ENCODE peak calls at places on chromosome 6, in six cellular contexts. N is Peyer's patch, O is heart left ventricle, Q is right cardiac atrium, G is thoracic aorta, Y is Karpas-422. K is an unnamed sample.

GRCh38 chr6:39140556-39141191 is 25.7 kb upstream of the SAYSD1 start:
- DNase-seq in N (no peak), O (peak; percentile 36), Q (peak; percentile 24), G (no peak), Y (no peak), K (peak; percentile 34)

GRCh38 chr6:21946298-21946783 is 350.5 kb downstream of the PRL start:
- DNase-seq in N (no peak), O (no peak), Q (no peak), G (no peak), Y (no peak), K (no peak)

GRCh38 chr6:147684906-147685305 is 176.4 kb downstream of the SAMD5 start:
- DNase-seq in N (no peak), O (no peak), Q (no peak), G (no peak), Y (no peak), K (no peak)

GRCh38 chr6:37442416-37443218 is 9.6 kb downstream of the CMTR1 start:
- DNase-seq in N (no peak), O (no peak), Q (no peak), G (no peak), Y (no peak), K (no peak)

GRCh38 chr6:37641546-37641945 is 56.1 kb downstream of the MDGA1 start:
- DNase-seq in N (no peak), O (no peak), Q (no peak), G (no peak), Y (no peak), K (no peak)

GRCh38 chr6:7673063-7673536 is 52.8 kb upstream of the BMP6 start:
- DNase-seq in N (peak; percentile 55), O (peak; percentile 20), Q (peak; percentile 51), G (no peak), Y (no peak), K (peak; percentile 43)

GRCh38 chr6:10412948-10413849 is 1.7 kb downstream of the TFAP2A start:
- DNase-seq in N (peak; percentile 50), O (no peak), Q (no peak), G (no peak), Y (peak; percentile 55), K (no peak)

GRCh38 chr6:106115231-106115630 is 29.1 kb downstream of the PRDM1 start:
- DNase-seq in N (no peak), O (no peak), Q (no peak), G (no peak), Y (no peak), K (no peak)

GRCh38 chr6:35490821-35491557 is 5.9 kb downstream of the TEAD3 start:
- DNase-seq in N (no peak), O (no peak), Q (no peak), G (no peak), Y (no peak), K (no peak)

GRCh38 chr6:166592818-166593217 is 6.3 kb upstream of the RAMACL start:
- DNase-seq in N (no peak), O (no peak), Q (no peak), G (no peak), Y (no peak), K (no peak)

GRCh38 chr6:44049989-44050871 is 77.0 kb downstream of the MRPL14 start:
- DNase-seq in N (peak; percentile 7), O (no peak), Q (peak; percentile 7), G (no peak), Y (no peak), K (no peak)

GRCh38 chr6:115728171-115728570 is 332.5 kb downstream of the FRK start:
- DNase-seq in N (no peak), O (no peak), Q (no peak), G (no peak), Y (no peak), K (no peak)

GRCh38 chr6:77463881-77464867 is 883 bp upstream of the HTR1B start:
- DNase-seq in N (no peak), O (no peak), Q (no peak), G (no peak), Y (no peak), K (no peak)

GRCh38 chr6:147986891-147987290 is 355.7 kb upstream of the SASH1 start:
- DNase-seq in N (no peak), O (no peak), Q (no peak), G (no peak), Y (no peak), K (no peak)

GRCh38 chr6:107708435-107708834 is 115.7 kb downstream of the SCML4 start:
- DNase-seq in N (no peak), O (no peak), Q (no peak), G (no peak), Y (no peak), K (no peak)

GRCh38 chr6:12748411-12748810 is 31.8 kb downstream of the PHACTR1 start:
- DNase-seq in N (no peak), O (no peak), Q (no peak), G (no peak), Y (no peak), K (no peak)
- H3K4me3 ChIP-seq in N (no peak overlapping the region), O (no peak overlapping the region), Q (no peak overlapping the region), G (no peak overlapping the region), Y (no peak overlapping the region), K (no peak overlapping the region)

GRCh38 chr6:31896493-31896855 is 1.0 kb downstream of the EHMT2 start:
- DNase-seq in N (no peak), O (no peak), Q (no peak), G (no peak), Y (no peak), K (no peak)
- H3K4me3 ChIP-seq in N (peak overlapping the region; percentile 88), O (peak overlapping the region; percentile 72), Q (peak overlapping the region; percentile 98), G (peak overlapping the region; percentile 92), Y (peak overlapping the region; percentile 75), K (peak overlapping the region; percentile 77)

GRCh38 chr6:13453172-13453552 is 34.2 kb downstream of the GFOD1 start:
- DNase-seq in N (no peak), O (no peak), Q (no peak), G (no peak), Y (no peak), K (no peak)

GRCh38 chr6:13455604-13456003 is 31.8 kb downstream of the GFOD1 start:
- DNase-seq in N (no peak), O (no peak), Q (no peak), G (no peak), Y (no peak), K (peak; percentile 36)

GRCh38 chr6:13453771-13454251 is 33.6 kb downstream of the GFOD1 start:
- DNase-seq in N (no peak), O (no peak), Q (no peak), G (no peak), Y (no peak), K (no peak)

GRCh38 chr6:13452346-13453171 is 34.8 kb downstream of the GFOD1 start:
- DNase-seq in N (no peak), O (no peak), Q (no peak), G (no peak), Y (no peak), K (no peak)

GRCh38 chr6:13454286-13455221 is 32.8 kb downstream of the GFOD1 start:
- DNase-seq in N (no peak), O (peak; percentile 45), Q (no peak), G (no peak), Y (no peak), K (peak; percentile 58)
- H3K4me3 ChIP-seq in N (no peak overlapping the region), O (no peak overlapping the region), Q (no peak overlapping the region), G (no peak overlapping the region), Y (no peak overlapping the region), K (no peak overlapping the region)

GRCh38 chr6:30075987-30076311 is 380 bp upstream of the RNF39 start:
- DNase-seq in N (no peak), O (no peak), Q (no peak), G (no peak), Y (no peak), K (no peak)

GRCh38 chr6:30074331-30075093 is 1.1 kb downstream of the RNF39 start:
- DNase-seq in N (no peak), O (no peak), Q (no peak), G (no peak), Y (no peak), K (no peak)

GRCh38 chr6:30076333-30076732 is 764 bp upstream of the RNF39 start:
- DNase-seq in N (no peak), O (no peak), Q (no peak), G (no peak), Y (no peak), K (no peak)

GRCh38 chr6:30073489-30074240 is 1.9 kb downstream of the RNF39 start:
- DNase-seq in N (no peak), O (no peak), Q (no peak), G (no peak), Y (no peak), K (no peak)

DNA sequence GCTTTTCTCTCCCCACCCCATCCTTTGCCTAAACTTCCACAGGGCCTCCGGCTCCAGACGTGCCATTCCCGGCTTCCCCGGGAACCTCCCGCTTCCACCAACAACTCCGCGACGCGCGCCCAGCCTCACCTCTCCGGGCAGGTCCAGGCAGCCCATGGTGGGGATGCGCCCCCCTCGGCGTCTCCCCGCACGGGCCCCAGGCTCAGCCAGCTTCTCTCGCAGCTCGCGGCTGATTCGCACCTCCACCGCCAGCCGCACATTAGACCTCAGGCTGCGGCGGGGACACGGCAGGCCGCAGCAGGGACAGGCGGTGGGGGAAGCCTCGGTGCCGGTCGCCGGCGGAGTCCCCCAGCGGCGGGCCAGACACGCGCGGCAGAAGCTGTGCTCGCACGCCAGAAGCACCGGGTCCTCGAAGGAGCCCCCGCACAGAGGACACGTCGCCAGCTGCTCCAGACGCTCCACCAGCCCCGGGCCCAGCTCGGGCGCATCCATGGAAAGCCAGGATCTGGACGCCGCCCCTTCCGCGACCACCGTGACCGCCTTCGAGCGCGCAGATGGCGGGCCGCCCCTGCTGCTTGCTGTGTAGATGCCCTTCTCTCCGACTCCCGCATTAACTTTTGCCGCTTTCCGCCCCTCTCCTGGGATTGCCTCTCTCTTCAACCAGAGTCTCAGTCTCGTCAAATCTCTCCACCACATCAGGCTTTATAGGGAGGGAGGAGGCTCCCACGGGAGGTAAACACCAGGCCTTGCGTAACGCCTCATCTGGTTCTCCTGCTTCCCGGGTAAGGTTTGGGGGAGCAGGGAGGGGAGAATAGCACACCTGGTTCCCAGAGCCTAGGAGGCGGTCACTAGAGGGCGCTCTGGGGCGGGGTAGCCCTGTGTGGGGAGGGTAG is at the start of gene RNF39:
- DNase-seq in N (no peak), O (no peak), Q (no peak), G (no peak), Y (no peak), K (no peak)
- H3K4me3 ChIP-seq in N (no peak within 1 kb of the TSS), O (peak within 1 kb of the TSS; percentile 33), Q (peak within 1 kb of the TSS; percentile 1), G (peak within 1 kb of the TSS; percentile 56), Y (no peak within 1 kb of the TSS), K (peak within 1 kb of the TSS; percentile 34)

DNA sequence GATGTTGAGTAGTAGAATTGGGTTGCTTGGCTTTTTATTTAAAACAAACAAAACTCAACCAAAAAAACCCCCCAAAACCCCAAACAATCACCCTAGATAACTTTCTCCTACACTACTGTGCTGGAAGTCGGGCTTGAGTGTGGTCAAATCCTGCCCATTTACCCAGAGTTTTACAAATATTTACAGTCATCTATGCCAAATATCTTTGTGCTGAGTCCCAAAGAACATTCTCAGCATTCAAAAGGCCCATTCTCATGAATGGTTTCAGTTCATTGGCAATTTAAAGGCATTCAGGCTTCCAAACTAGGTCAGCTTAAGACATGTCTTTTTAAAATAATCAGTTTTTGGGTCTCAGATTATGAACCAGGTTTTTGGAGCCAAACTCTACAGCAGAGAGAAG is 1.8 kb downstream of the RNF144B start:
- DNase-seq in N (no peak), O (no peak), Q (no peak), G (no peak), Y (no peak), K (no peak)
- H3K4me3 ChIP-seq in N (no peak overlapping the region), O (peak overlapping the region; percentile 72), Q (peak overlapping the region; percentile 63), G (peak overlapping the region; percentile 89), Y (peak overlapping the region; percentile 94), K (peak overlapping the region; percentile 65)

K was measured in heart right ventricle.